ENCODE peak calls at places on chromosomes 13 and 19, in eight cellular contexts. Z, M, B, E, S, H, D and T are unnamed samples.

GRCh38 chr19:2049741-2050348 is 1.2 kb downstream of the MKNK2 start:
- DNase-seq in Z (peak), M (peak), B (peak), E (peak), S (peak), H (no peak), D (peak), T (no peak)

GRCh38 chr19:48858984-48859710 is 9.3 kb downstream of the PLEKHA4 start:
- DNase-seq in Z (peak), M (peak), B (peak), E (no peak), S (peak), H (no peak), D (no peak), T (no peak)

GRCh38 chr13:37621811-37622361 is 23.3 kb upstream of the POSTN start:
- DNase-seq in Z (no peak), M (no peak), B (no peak), E (no peak), S (no peak), H (peak), D (peak), T (no peak)

GRCh38 chr13:20140487-20140886 is 20.4 kb downstream of the GJA3 start:
- DNase-seq in Z (no peak), M (no peak), B (no peak), E (no peak), S (no peak), H (no peak), D (no peak), T (no peak)

GRCh38 chr13:47672982-47673670 is 327.9 kb downstream of the SUCLA2 start:
- DNase-seq in Z (no peak), M (no peak), B (no peak), E (no peak), S (no peak), H (peak), D (no peak), T (no peak)

GRCh38 chr19:52923782-52924593 is 760 bp upstream of the ZNF888 start:
- DNase-seq in Z (no peak), M (no peak), B (peak), E (peak), S (peak), H (no peak), D (peak), T (no peak)

GRCh38 chr13:78497702-78498319 is 105.5 kb downstream of the POU4F1 start:
- DNase-seq in Z (no peak), M (no peak), B (no peak), E (no peak), S (peak), H (no peak), D (no peak), T (no peak)

GRCh38 chr13:50531917-50532899 is 311.3 kb downstream of the DLEU7 start:
- DNase-seq in Z (no peak), M (no peak), B (no peak), E (no peak), S (no peak), H (no peak), D (no peak), T (no peak)

GRCh38 chr19:57028804-57029525 is 90.8 kb upstream of the USP29 start:
- DNase-seq in Z (no peak), M (no peak), B (no peak), E (no peak), S (no peak), H (no peak), D (no peak), T (no peak)

GRCh38 chr19:58252102-58252685 is 23.5 kb downstream of the ZNF544 start:
- DNase-seq in Z (no peak), M (no peak), B (no peak), E (no peak), S (no peak), H (no peak), D (no peak), T (no peak)

GRCh38 chr13:36395280-36395679 is 37.0 kb upstream of the CCNA1 start:
- DNase-seq in Z (no peak), M (no peak), B (peak), E (no peak), S (no peak), H (peak), D (no peak), T (no peak)

GRCh38 chr19:51060973-51061372 is 3.9 kb downstream of the KLK13 start:
- DNase-seq in Z (no peak), M (no peak), B (no peak), E (no peak), S (no peak), H (no peak), D (no peak), T (no peak)

GRCh38 chr19:46571495-46571894 is 29.6 kb upstream of the CALM3 start:
- DNase-seq in Z (no peak), M (no peak), B (peak), E (no peak), S (no peak), H (no peak), D (no peak), T (no peak)

GRCh38 chr13:100673831-100674362 is 698 bp downstream of the TMTC4 start:
- DNase-seq in Z (peak), M (peak), B (peak), E (no peak), S (peak), H (peak), D (peak), T (no peak)

GRCh38 chr13:29496241-29496712 is 99.2 kb downstream of the SLC7A1 start:
- DNase-seq in Z (no peak), M (no peak), B (peak), E (no peak), S (peak), H (no peak), D (peak), T (no peak)

GRCh38 chr13:50437252-50437651 is 406.2 kb downstream of the DLEU7 start:
- DNase-seq in Z (no peak), M (no peak), B (no peak), E (no peak), S (no peak), H (peak), D (no peak), T (no peak)

GRCh38 chr13:94351292-94352000 is 128.0 kb downstream of the DCT start:
- DNase-seq in Z (peak), M (no peak), B (no peak), E (no peak), S (no peak), H (peak), D (no peak), T (no peak)

GRCh38 chr19:5655412-5655811 is 24.9 kb downstream of the MICOS13 start:
- DNase-seq in Z (no peak), M (no peak), B (no peak), E (no peak), S (no peak), H (no peak), D (no peak), T (no peak)

GRCh38 chr19:18439025-18439909 is 1.3 kb upstream of the ISYNA1 start:
- DNase-seq in Z (no peak), M (no peak), B (no peak), E (no peak), S (no peak), H (peak), D (peak), T (no peak)

GRCh38 chr19:33463194-33463593 is 58.4 kb downstream of the PEPD start:
- DNase-seq in Z (no peak), M (no peak), B (no peak), E (no peak), S (no peak), H (no peak), D (no peak), T (no peak)

GRCh38 chr13:24036115-24036514 is 124.4 kb upstream of the SPATA13 start:
- DNase-seq in Z (no peak), M (no peak), B (no peak), E (no peak), S (no peak), H (no peak), D (no peak), T (no peak)

GRCh38 chr13:104625196-104625595 is 1559.0 kb upstream of the SLC10A2 start:
- DNase-seq in Z (no peak), M (no peak), B (no peak), E (no peak), S (no peak), H (no peak), D (no peak), T (no peak)

GRCh38 chr13:96993660-96994029 is 631 bp downstream of the OXGR1 start:
- DNase-seq in Z (no peak), M (no peak), B (peak), E (no peak), S (no peak), H (no peak), D (no peak), T (no peak)

GRCh38 chr13:64723735-64724134 is 2506.4 kb downstream of the PCDH9 start:
- DNase-seq in Z (no peak), M (no peak), B (peak), E (no peak), S (no peak), H (peak), D (no peak), T (no peak)

GRCh38 chr19:38383184-38383583 is 4.7 kb downstream of the GGN start:
- DNase-seq in Z (no peak), M (no peak), B (no peak), E (no peak), S (no peak), H (no peak), D (no peak), T (no peak)

GRCh38 chr13:75432045-75432444 is 49.9 kb downstream of the TBC1D4 start:
- DNase-seq in Z (no peak), M (no peak), B (no peak), E (no peak), S (no peak), H (no peak), D (no peak), T (no peak)

GRCh38 chr19:49506575-49507105 is 5.8 kb upstream of the FCGRT start:
- DNase-seq in Z (no peak), M (peak), B (peak), E (peak), S (peak), H (no peak), D (no peak), T (peak)

GRCh38 chr13:87820221-87820620 is 149.1 kb downstream of the SLITRK5 start:
- DNase-seq in Z (no peak), M (no peak), B (no peak), E (no peak), S (no peak), H (peak), D (no peak), T (no peak)

GRCh38 chr19:58229255-58229639 is 533 bp downstream of the ZNF544 start:
- DNase-seq in Z (peak), M (peak), B (peak), E (no peak), S (no peak), H (peak), D (no peak), T (no peak)